ENCODE peak calls at places on chromosomes 6 and 20, in six cellular contexts. U is HCT116, R is IMR-90, S is H1, A is A549, E is HepG2. Y is an unnamed sample.

GRCh38 chr6:155381856-155382690 is 67.8 kb upstream of the TFB1M start:
- DNase-seq in E (no peak), A (no peak), U (no peak), R (peak), S (no peak), Y (no peak)

GRCh38 chr6:49890988-49891387 is 24.7 kb upstream of the CRISP1 start:
- DNase-seq in S (peak), E (no peak), U (no peak), A (no peak), R (no peak), Y (no peak)

GRCh38 chr6:24621626-24622360 is 24.2 kb downstream of the KIAA0319 start:
- DNase-seq in E (no peak), S (no peak), U (no peak), R (no peak), A (no peak), Y (no peak)

GRCh38 chr6:128135325-128135724 is 234.5 kb upstream of the THEMIS start:
- DNase-seq in R (no peak), U (no peak), S (no peak), E (no peak), A (no peak), Y (no peak)

GRCh38 chr20:61539706-61540360 is 287.8 kb downstream of the CDH4 start:
- DNase-seq in E (no peak), A (no peak), S (no peak), R (no peak), U (no peak), Y (no peak)

GRCh38 chr6:32046450-32047083 is 8.4 kb downstream of the CYP21A2 start:
- DNase-seq in R (no peak), S (peak), U (no peak), E (peak), A (no peak), Y (no peak)

GRCh38 chr20:6731951-6732580 is 35.4 kb upstream of the BMP2 start:
- DNase-seq in R (no peak), E (no peak), U (no peak), A (no peak), S (no peak), Y (no peak)

GRCh38 chr6:946546-946945 is 253.6 kb upstream of the EXOC2 start:
- DNase-seq in E (no peak), U (no peak), S (no peak), R (peak), A (no peak), Y (no peak)

GRCh38 chr20:62688855-62689460 is 19.7 kb upstream of the NTSR1 start:
- DNase-seq in R (peak), U (no peak), E (peak), A (no peak), S (no peak), Y (no peak)

GRCh38 chr6:90973158-90973557 is 386.3 kb upstream of the MAP3K7 start:
- DNase-seq in R (no peak), U (no peak), E (no peak), A (no peak), S (no peak), Y (no peak)

GRCh38 chr6:104995989-104996617 is 39.2 kb downstream of the LIN28B start:
- DNase-seq in A (no peak), E (no peak), U (no peak), S (no peak), R (peak), Y (no peak)

GRCh38 chr6:7172605-7173185 is 64.9 kb downstream of the RREB1 start:
- DNase-seq in U (no peak), R (peak), S (no peak), E (no peak), A (no peak), Y (no peak)

GRCh38 chr6:72616406-72617015 is 5.4 kb upstream of the KCNQ5 start:
- DNase-seq in S (no peak), E (peak), A (no peak), R (peak), U (no peak), Y (no peak)

GRCh38 chr6:147406783-147407182 is 101.7 kb upstream of the SAMD5 start:
- DNase-seq in U (no peak), S (no peak), A (no peak), R (no peak), E (no peak), Y (no peak)

GRCh38 chr6:40312213-40313015 is 274.8 kb downstream of the LRFN2 start:
- DNase-seq in R (peak), U (no peak), E (no peak), S (no peak), A (no peak), Y (no peak)

GRCh38 chr20:54219751-54220426 is 12.0 kb downstream of the PFDN4 start:
- DNase-seq in E (peak), R (peak), U (peak), A (peak), S (no peak), Y (no peak)

GRCh38 chr6:79077680-79078056 is 386 bp downstream of the PHIP start:
- DNase-seq in S (no peak), U (no peak), A (peak), R (no peak), E (no peak), Y (no peak)

GRCh38 chr6:137056121-137056880 is 11.5 kb upstream of the IL20RA start:
- DNase-seq in R (no peak), A (no peak), U (peak), E (no peak), S (no peak), Y (no peak)

GRCh38 chr20:33337531-33338165 is 54.6 kb downstream of the BPIFB1 start:
- DNase-seq in E (no peak), S (no peak), R (no peak), A (no peak), U (no peak), Y (peak)
- TF ChIP-seq CEBPB in E (no peak), S (no peak), R (no peak), A (no peak), U (no peak), Y (no peak)

DNA sequence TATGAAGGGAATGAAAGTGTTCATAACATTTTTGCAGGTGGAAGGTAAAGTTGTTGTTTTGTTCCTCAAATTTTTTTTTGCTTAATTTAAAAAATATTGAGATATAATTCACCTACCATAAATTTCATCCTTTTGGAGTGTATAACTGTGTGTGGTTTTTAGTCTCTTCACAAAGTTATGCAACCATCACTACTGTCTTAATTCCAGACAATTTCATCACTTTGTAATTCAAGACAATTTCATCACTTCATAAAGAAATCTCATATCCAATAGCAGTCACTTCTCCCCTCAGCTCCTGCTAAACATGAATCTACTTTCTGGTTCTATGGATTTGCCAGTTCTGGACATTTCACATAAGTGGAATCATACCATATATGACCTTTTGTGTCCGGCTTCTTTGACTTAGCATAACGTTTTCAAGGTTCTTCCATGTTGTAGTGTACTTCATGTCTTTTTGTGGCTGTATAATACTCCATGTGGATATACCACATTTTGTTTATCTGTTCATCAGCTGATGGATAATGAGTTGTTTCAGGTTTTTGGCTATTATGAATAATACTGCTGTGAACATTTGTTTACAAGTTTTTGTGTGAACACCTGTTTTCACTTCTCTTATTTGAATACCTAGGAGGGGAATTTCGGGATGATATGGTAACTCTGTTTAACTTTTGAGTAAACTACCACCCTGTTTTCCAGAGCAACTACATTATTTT is 18.8 kb downstream of the ZFAND3 start:
- DNase-seq in A (no peak), U (no peak), R (peak), S (no peak), E (no peak), Y (no peak)
- TF ChIP-seq CEBPB in A (no peak), U (no peak), R (peak), S (no peak), E (peak), Y (no peak)

DNA sequence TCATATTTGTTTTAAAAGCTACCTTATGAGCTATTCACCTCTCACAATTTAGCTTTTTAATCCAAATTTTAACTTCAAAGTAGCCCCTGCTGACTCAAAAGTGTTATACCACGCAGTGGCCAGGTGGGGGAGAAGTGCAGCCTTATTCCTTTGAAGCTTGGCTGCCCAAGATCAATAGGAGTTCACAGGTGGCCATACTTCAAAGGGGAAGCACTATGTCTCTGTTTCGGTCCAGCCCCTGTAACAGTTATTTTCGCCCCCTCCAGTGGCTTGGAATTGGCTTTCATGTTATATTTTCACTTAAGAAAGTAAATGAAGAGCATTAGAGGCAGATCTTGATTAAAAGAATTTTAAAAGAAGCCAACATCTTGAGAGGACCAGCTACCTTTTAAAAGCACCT is 608.4 kb downstream of the EPHA7 start:
- DNase-seq in U (peak), S (peak), A (no peak), E (peak), R (peak), Y (peak)
- TF ChIP-seq CEBPB in U (no peak), S (no peak), A (no peak), E (no peak), R (no peak), Y (no peak)

DNA sequence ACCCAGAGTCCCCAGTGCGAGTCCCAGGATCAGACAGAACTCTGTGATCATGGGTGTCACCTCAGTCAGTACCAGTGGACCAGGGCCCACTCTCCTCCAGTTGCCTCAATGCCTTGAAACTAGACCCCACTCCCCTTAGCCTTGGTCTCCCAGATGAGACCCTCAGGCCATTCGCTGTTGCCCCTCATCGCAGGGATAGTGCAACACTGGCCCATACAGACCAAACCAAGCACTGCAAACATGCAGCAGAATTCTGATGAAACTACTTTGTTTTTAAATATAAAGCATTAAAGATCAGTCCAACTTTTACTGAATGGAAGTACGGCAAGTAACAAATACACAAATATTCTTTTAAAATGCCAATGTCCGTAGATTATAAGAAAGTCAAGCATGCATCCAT is 101.2 kb upstream of the NT5E start:
- DNase-seq in R (no peak), U (no peak), E (no peak), S (peak), A (no peak), Y (no peak)
- TF ChIP-seq CEBPB in R (no peak), U (no peak), E (no peak), S (no peak), A (no peak), Y (no peak)

GRCh38 chr20:30503992-30504570 is 753.4 kb upstream of the DEFB115 start:
- DNase-seq in E (no peak), A (no peak), U (no peak), R (no peak), S (no peak), Y (no peak)

GRCh38 chr20:30502670-30503069 is 754.8 kb upstream of the DEFB115 start:
- DNase-seq in A (no peak), E (no peak), U (no peak), S (no peak), R (no peak), Y (no peak)

GRCh38 chr20:30499123-30499522 is 758.3 kb upstream of the DEFB115 start:
- DNase-seq in S (no peak), E (no peak), R (no peak), U (no peak), A (no peak), Y (no peak)

GRCh38 chr20:30505566-30505965 is 751.9 kb upstream of the DEFB115 start:
- DNase-seq in S (no peak), R (no peak), A (no peak), U (no peak), E (no peak), Y (no peak)

DNA sequence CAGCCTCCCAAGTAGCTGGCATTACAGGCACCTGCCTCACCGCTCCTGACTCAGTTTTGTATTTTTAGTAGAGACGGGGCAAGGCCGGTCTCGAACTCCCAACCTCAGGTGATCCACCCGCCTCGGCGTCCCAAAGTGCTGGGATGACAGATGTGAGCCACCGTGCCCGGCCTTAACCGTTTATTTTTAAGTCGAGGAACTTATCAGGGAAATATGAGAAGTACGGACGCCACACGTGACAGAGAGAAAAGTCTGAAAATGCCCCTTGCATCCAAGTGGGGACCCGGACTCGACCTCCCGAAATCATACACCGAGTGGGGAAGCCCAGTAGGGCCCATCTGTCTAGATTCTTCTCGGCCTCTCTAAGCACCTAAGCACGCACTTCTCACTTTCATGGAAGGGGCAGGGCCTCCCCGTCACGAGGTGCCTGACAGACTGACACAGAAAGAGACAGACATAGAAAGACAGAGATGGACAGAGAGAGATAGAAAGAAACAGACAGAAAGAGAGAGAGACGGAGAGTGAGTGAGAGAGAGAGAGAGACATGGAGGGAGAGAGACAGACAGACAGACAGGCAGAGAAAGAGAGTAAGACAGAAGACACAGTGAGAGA is 756.5 kb upstream of the DEFB115 start:
- DNase-seq in R (no peak), S (peak), U (no peak), E (no peak), A (no peak), Y (no peak)
- TF ChIP-seq CEBPB in R (no peak), S (no peak), U (no peak), E (no peak), A (no peak), Y (no peak)

GRCh38 chr6:133130863-133131262 is 110.3 kb upstream of the EYA4 start:
- DNase-seq in R (peak), S (no peak), A (peak), E (peak), U (peak), Y (no peak)
- TF ChIP-seq CEBPB in R (no peak), S (no peak), A (no peak), E (no peak), U (no peak), Y (no peak)

GRCh38 chr6:139536751-139537617 is 162.5 kb upstream of the CITED2 start:
- DNase-seq in E (no peak), S (no peak), U (no peak), A (no peak), R (no peak), Y (no peak)
- TF ChIP-seq CEBPB in E (no peak), S (no peak), U (no peak), A (no peak), R (no peak), Y (no peak)

DNA sequence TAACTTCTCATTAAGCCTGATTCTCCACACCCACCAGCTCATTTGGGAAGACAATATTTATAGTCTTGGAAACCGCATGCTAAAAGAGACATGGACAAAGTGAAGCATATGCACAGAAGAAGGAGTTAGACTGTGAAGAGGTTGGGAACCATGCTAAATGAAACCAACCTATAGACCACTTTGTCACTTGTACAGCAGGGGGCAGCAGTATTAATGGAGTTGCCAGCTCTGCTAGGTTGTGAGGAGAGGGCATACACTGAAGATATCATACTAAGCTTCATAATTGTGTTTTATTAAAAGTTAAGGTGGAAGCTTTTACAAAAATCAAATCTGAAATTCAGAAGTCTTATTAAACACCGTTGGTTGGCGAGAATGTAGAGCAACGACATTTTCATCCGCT is 38.3 kb upstream of the HMGCLL1 start:
- DNase-seq in R (peak), A (no peak), E (peak), U (peak), S (peak), Y (no peak)
- TF ChIP-seq CEBPB in R (no peak), A (no peak), E (no peak), U (no peak), S (no peak), Y (no peak)

Y was measured in GM12878.